ENCODE peak calls at places on chromosomes 5 and 9, in five cellular contexts. Q is IMR-90, V is K562, I is GM12878, L is HepG2. U is an unnamed sample.

GRCh38 chr9:134208310-134208841 is 44.0 kb upstream of the RNU6ATAC start:
- DNase-seq in Q (no peak), V (no peak), I (no peak), L (no peak), U (peak; percentile 10)

GRCh38 chr5:151058891-151059611 is 21.8 kb downstream of the TNIP1 start:
- DNase-seq in Q (no peak), V (no peak), I (no peak), L (no peak), U (no peak)

GRCh38 chr5:106380736-106381135 is 1290.0 kb downstream of the EFNA5 start:
- DNase-seq in Q (peak; percentile 85), V (no peak), I (no peak), L (no peak), U (no peak)

GRCh38 chr9:128114326-128115186 is 13.0 kb downstream of the PTGES2 start:
- DNase-seq in Q (no peak), V (no peak), I (no peak), L (no peak), U (no peak)

GRCh38 chr9:77710276-77710675 is 62.2 kb upstream of the GNA14 start:
- DNase-seq in Q (no peak), V (no peak), I (no peak), L (no peak), U (no peak)

GRCh38 chr9:19127881-19128719 is 808 bp upstream of the PLIN2 start:
- DNase-seq in Q (no peak), V (no peak), I (no peak), L (no peak), U (peak; percentile 67)

GRCh38 chr5:79938468-79938867 is 52.6 kb downstream of the MTX3 start:
- DNase-seq in Q (no peak), V (no peak), I (no peak), L (no peak), U (no peak)

GRCh38 chr5:65050826-65051498 is 282.2 kb downstream of the CWC27 start:
- DNase-seq in Q (no peak), V (no peak), I (no peak), L (no peak), U (no peak)

GRCh38 chr5:16431482-16431881 is 34.1 kb downstream of the ZNF622 start:
- DNase-seq in Q (no peak), V (no peak), I (no peak), L (no peak), U (no peak)

GRCh38 chr5:74384851-74385250 is 255.7 kb downstream of the ENC1 start:
- DNase-seq in Q (no peak), V (no peak), I (no peak), L (no peak), U (peak; percentile 7)

GRCh38 chr5:91114658-91115057 is 268.5 kb downstream of the ARRDC3 start:
- DNase-seq in Q (no peak), V (no peak), I (no peak), L (no peak), U (no peak)

GRCh38 chr9:100911273-100911672 is 117.3 kb upstream of the PLPPR1 start:
- DNase-seq in Q (no peak), V (no peak), I (no peak), L (no peak), U (no peak)

GRCh38 chr5:126686451-126687126 is 85.8 kb downstream of the PHAX start:
- DNase-seq in Q (no peak), V (no peak), I (peak; percentile 15), L (no peak), U (no peak)

GRCh38 chr5:143714629-143715028 is 97.3 kb upstream of the HMHB1 start:
- DNase-seq in Q (peak; percentile 60), V (no peak), I (peak; percentile 20), L (no peak), U (no peak)

GRCh38 chr9:4503103-4503502 is 12.8 kb downstream of the SLC1A1 start:
- DNase-seq in Q (no peak), V (no peak), I (no peak), L (no peak), U (no peak)

GRCh38 chr5:61768692-61769281 is 436.7 kb downstream of the ZSWIM6 start:
- DNase-seq in Q (peak; percentile 3), V (peak; percentile 52), I (no peak), L (peak; percentile 70), U (peak; percentile 31)

GRCh38 chr5:126339215-126339805 is 83.9 kb upstream of the GRAMD2B start:
- DNase-seq in Q (peak; percentile 75), V (peak; percentile 58), I (no peak), L (peak; percentile 61), U (peak; percentile 47)

GRCh38 chr9:3696368-3696767 is 170.6 kb upstream of the RFX3 start:
- DNase-seq in Q (no peak), V (no peak), I (no peak), L (no peak), U (no peak)

GRCh38 chr5:122062205-122062604 is 15.9 kb downstream of the LOX start:
- DNase-seq in Q (no peak), V (no peak), I (no peak), L (no peak), U (no peak)

GRCh38 chr5:152246401-152246800 is 158.7 kb downstream of the NMUR2 start:
- DNase-seq in Q (peak; percentile 3), V (peak; percentile 20), I (no peak), L (peak; percentile 12), U (no peak)

GRCh38 chr9:19102181-19102630 is 498 bp downstream of the HAUS6 start:
- DNase-seq in Q (peak; percentile 16), V (peak; percentile 25), I (no peak), L (peak; percentile 62), U (peak; percentile 60)

GRCh38 chr5:180670157-180670556 is 20.8 kb upstream of the FLT4 start:
- DNase-seq in Q (no peak), V (no peak), I (no peak), L (no peak), U (no peak)

GRCh38 chr5:180668835-180669596 is 19.6 kb upstream of the FLT4 start:
- DNase-seq in Q (no peak), V (no peak), I (no peak), L (peak; percentile 24), U (no peak)

GRCh38 chr5:180669661-180670060 is 20.3 kb upstream of the FLT4 start:
- DNase-seq in Q (no peak), V (no peak), I (no peak), L (no peak), U (no peak)

GRCh38 chr5:180673371-180674252 is 24.2 kb upstream of the FLT4 start:
- DNase-seq in Q (no peak), V (no peak), I (no peak), L (no peak), U (peak; percentile 24)

DNA sequence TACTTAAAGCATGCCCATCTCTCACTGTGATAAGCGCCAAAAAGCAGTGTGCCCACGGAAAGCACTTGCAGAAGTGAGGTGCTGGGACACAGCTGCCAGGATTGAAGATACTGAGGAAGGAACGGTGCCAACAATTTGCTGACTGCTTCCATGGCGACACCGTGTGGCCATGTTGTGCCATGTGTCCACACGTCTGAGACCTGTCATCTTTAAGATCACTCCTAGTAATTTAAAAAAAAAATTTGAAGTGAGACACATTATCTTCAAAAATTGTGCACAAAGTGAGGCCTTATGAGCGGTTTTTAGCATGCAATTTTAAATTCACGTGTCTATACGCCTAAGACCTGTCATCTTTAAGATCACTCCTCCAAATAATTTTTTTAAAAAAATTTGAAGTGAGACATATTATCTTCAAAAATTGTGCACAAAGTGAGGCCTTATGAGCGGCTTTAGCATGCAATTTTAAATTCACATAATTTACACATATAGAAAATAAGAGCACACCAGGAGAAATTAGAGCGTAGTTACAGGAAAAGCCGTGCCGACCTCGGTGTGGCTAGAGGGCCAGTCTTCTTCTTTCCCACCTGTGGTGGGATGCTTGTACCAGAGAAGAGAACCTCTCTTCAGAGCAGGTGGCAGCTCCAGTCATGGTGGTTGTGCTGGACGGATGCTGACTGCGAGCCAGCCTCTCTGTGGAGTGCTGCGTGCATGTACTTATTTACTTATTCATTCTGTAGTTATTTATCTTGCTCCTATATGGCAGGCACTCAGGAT is 21.4 kb upstream of the FLT4 start:
- DNase-seq in Q (peak; percentile 37), V (peak; percentile 67), I (peak; percentile 15), L (peak; percentile 19), U (peak; percentile 61)
- H3K4me2 ChIP-seq in Q (no peak overlapping the region), V (peak overlapping the region; percentile 20), I (no peak overlapping the region), L (no peak overlapping the region), U (no peak overlapping the region)

GRCh38 chr9:75457474-75458011 is 369.2 kb downstream of the OSTF1 start:
- DNase-seq in Q (no peak), V (no peak), I (no peak), L (no peak), U (no peak)

GRCh38 chr9:75455444-75455921 is 367.2 kb downstream of the OSTF1 start:
- DNase-seq in Q (peak; percentile 1), V (no peak), I (peak; percentile 26), L (no peak), U (no peak)

GRCh38 chr9:75464726-75465125 is 376.4 kb downstream of the OSTF1 start:
- DNase-seq in Q (no peak), V (no peak), I (no peak), L (no peak), U (no peak)

GRCh38 chr9:75462866-75463265 is 374.6 kb downstream of the OSTF1 start:
- DNase-seq in Q (no peak), V (no peak), I (no peak), L (no peak), U (no peak)

DNA sequence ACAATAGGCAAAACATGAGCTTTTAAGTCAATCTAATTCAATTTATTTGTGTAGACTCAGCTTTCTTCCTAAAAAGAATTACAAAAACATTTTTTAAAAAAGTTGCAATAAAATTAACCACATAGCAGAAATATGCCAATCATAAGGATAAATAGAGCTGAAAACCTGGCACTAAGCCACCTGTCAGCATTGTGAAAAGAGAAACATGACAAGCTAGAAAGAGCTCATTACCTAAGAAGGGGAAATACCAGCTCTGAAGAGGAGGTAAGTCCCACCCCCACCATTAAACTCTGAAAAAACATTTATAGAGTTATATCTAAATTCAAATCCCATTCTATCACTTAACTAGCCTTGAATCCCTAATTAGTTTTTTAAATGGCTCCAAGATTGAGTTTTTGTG is 372.9 kb downstream of the OSTF1 start:
- DNase-seq in Q (no peak), V (no peak), I (no peak), L (no peak), U (no peak)
- TF ChIP-seq MXI1 in Q (no peak), V (no peak), I (no peak), L (no peak), U (no peak)

DNA sequence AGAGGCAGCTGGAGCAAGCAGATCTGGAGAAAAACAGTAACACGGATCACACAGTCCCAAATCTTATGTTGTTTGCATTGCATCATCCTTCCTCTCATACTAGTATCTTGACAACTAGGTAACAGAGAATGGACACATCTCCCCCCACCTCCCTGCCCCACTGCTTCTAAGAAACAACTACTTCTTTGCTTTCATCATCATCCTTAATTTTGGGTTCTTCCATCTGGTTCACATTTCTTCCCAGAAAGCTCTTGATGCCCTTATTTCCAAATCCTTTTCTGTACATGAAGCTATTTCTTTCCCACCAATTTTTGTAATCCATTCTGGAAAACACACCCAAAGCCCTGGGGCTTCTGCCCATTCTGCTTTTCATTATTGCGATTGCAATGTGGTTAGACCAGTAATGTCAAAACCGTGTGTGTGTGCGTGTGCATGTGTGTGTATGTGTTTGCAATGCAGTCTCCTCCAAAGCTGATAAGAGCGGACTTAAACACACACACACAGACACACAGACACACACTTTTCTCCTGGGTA is 254.7 kb upstream of the SLC30A5 start:
- DNase-seq in Q (no peak), V (no peak), I (no peak), L (no peak), U (no peak)
- H3K4me2 ChIP-seq in Q (no peak overlapping the region), V (peak overlapping the region; percentile 2), I (no peak overlapping the region), L (no peak overlapping the region), U (no peak overlapping the region)

DNA sequence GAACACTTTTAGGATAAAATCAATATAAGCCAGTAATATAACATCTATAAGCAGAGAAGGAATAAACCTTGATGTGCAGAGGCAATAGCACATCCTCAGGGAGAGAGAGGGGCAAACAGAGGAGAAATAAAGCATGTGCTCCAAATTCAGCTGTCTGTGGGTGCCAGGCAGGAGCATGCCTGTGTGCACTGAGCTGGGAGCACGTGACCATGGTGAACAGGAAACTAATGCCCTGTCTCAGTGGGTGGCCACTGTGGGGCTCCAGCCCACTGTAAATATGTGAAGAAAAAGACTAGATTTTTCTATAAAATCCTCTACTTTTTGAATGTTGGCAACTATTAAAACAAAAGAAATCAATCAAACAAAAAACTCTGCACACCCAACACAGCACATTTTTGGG is 55.3 kb downstream of the FYB1 start:
- DNase-seq in Q (no peak), V (no peak), I (no peak), L (no peak), U (no peak)
- TF ChIP-seq MXI1 in Q (no peak), V (no peak), I (no peak), L (no peak), U (no peak)